ENCODE peak calls at places on chromosome 10, in eight cellular contexts. F is tibial artery; O is SJSA1; X is CD4-positive, alpha-beta memory T cell; L is A549; G is naive thymus-derived CD4-positive, alpha-beta T cell; Z is colonic mucosa; E is left lung. V is an unnamed sample.

GRCh38 chr10:119005377-119006043 is 24.0 kb upstream of the NANOS1 start:
- DNase-seq in G (no peak), O (no peak), X (no peak), F (no peak), L (no peak), E (no peak), Z (no peak), V (no peak)

GRCh38 chr10:29541826-29542225 is 92.9 kb downstream of the SVIL start:
- DNase-seq in O (no peak), E (no peak), Z (no peak), L (no peak), G (no peak), F (no peak), X (no peak), V (no peak)

GRCh38 chr10:122181901-122182799 is 88.9 kb upstream of the BTBD16 start:
- DNase-seq in L (no peak), Z (no peak), G (no peak), F (no peak), E (no peak), X (no peak), O (no peak), V (no peak)

GRCh38 chr10:96133135-96133534 is 3.0 kb downstream of the ZNF518A start:
- DNase-seq in O (no peak), Z (no peak), F (no peak), L (no peak), G (no peak), X (no peak), E (no peak), V (no peak)

GRCh38 chr10:24046060-24046459 is 162.9 kb upstream of the KIAA1217 start:
- DNase-seq in L (no peak), Z (no peak), O (no peak), F (no peak), X (no peak), E (no peak), G (no peak), V (no peak)

GRCh38 chr10:79385804-79386531 is 38.7 kb downstream of the PPIF start:
- DNase-seq in G (no peak), Z (peak; percentile 17), X (no peak), E (peak; percentile 67), O (peak; percentile 42), F (no peak), L (no peak), V (no peak)

GRCh38 chr10:118968071-118968470 is 61.4 kb upstream of the NANOS1 start:
- DNase-seq in O (no peak), G (no peak), E (no peak), L (no peak), X (no peak), F (no peak), Z (no peak), V (no peak)

GRCh38 chr10:17227367-17228080 is 517 bp upstream of the VIM start:
- DNase-seq in G (peak; percentile 68), L (peak; percentile 34), F (no peak), Z (no peak), O (no peak), X (peak; percentile 56), E (no peak), V (no peak)

GRCh38 chr10:114767589-114768393 is 53.8 kb upstream of the FHIP2A start:
- DNase-seq in L (no peak), E (peak; percentile 87), G (peak; percentile 9), F (no peak), X (no peak), O (no peak), Z (peak; percentile 73), V (no peak)

GRCh38 chr10:75347211-75347610 is 54.4 kb downstream of the ZNF503 start:
- DNase-seq in E (no peak), L (no peak), F (no peak), O (no peak), X (no peak), Z (peak; percentile 8), G (no peak), V (no peak)

GRCh38 chr10:28616514-28616913 is 60.8 kb upstream of the BAMBI start:
- DNase-seq in F (no peak), Z (no peak), E (no peak), X (no peak), O (no peak), L (no peak), G (no peak), V (no peak)

GRCh38 chr10:68989317-68989990 is 851 bp downstream of the KIFBP start:
- DNase-seq in O (no peak), X (no peak), G (no peak), L (no peak), E (no peak), Z (no peak), F (no peak), V (no peak)

GRCh38 chr10:101485681-101486554 is 102.1 kb downstream of the POLL start:
- DNase-seq in E (no peak), X (no peak), L (no peak), G (no peak), F (peak; percentile 23), O (no peak), Z (peak; percentile 20), V (no peak)

GRCh38 chr10:113718974-113719822 is 32.3 kb upstream of the PLEKHS1 start:
- DNase-seq in L (no peak), F (no peak), G (no peak), X (no peak), O (no peak), E (no peak), Z (peak; percentile 85), V (no peak)

GRCh38 chr10:46226900-46227558 is 59.8 kb upstream of the ANTXRL start:
- DNase-seq in L (no peak), O (no peak), G (no peak), E (peak; percentile 28), Z (peak; percentile 12), F (no peak), X (no peak), V (no peak)

GRCh38 chr10:42548254-42548653 is 90.1 kb downstream of the ZNF33B start:
- DNase-seq in Z (no peak), L (no peak), F (no peak), X (no peak), O (no peak), G (no peak), E (no peak), V (no peak)
- H3K4me3 ChIP-seq in Z (no peak overlapping the region), L (no peak overlapping the region), F (no peak overlapping the region), X (no peak overlapping the region), O (no peak overlapping the region), G (no peak overlapping the region), E (no peak overlapping the region), V (no peak overlapping the region)

DNA sequence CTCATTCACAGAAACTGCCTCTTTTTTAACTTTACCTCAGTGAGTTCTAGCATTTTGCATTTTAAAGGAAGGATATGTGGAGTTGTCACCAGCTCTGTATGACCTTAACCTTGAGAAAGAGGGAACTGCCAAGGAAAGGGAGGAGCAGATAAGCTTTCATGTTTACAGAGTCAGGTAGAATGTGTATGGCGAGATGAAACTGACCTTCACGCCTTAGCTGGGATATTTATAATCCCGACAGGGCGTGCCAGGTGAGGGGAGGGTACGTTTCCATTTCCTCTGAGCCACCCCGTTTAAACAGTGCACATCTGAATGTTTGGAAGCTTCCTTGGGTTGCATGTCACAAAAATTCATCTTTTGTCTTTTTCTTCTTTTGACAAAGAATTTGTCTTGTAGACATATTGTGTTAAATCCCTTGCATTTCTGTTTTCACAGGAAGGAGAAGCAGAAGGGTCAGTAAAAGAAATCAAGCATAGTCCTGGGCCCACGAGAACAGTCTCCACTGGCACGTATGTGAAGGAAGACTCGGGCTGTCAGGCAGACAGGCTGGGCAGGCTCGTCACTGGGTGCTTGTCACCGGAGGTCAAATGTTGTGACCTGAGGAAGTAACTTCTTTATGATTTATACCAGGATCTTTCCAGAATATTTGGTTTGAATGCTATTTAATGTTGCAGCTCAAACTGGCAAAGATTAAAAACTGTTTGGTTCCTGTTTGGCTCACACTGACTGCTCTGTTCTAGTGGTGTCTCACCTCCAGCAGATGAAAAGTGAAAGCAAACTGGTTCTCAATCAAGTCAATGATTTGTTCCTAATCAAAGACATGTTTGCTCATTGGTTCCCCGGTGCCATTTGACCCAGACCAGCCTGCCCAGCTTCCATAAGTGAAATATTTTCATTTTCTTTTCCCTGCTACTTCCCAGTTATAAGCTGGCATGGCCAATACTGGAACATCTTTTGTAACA is 16.1 kb downstream of the OPTN start:
- DNase-seq in L (no peak), O (no peak), F (no peak), Z (peak; percentile 76), E (no peak), G (no peak), X (peak; percentile 50), V (no peak)
- H3K4me3 ChIP-seq in L (no peak overlapping the region), O (no peak overlapping the region), F (no peak overlapping the region), Z (no peak overlapping the region), E (no peak overlapping the region), G (peak overlapping the region; percentile 8), X (no peak overlapping the region), V (no peak overlapping the region)

DNA sequence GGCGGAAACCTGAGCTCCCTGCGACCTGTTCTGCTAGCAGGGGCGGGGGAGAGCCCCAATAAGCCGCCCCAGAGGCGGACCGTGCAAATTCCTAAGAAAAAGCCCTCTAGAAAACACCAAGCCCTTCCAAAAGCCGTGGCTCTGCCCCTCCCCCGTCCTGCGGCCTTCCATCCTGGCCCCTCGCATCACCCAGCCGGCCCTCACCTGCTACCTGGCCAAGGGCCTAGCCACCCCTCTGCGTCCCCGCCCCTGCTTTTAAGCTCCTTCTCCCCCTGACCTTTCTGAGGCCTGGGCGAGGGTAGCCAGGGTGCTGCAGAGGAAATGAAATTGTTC is 24.9 kb downstream of the SKIDA1 start:
- DNase-seq in L (no peak), O (no peak), F (no peak), Z (no peak), X (no peak), E (no peak), G (no peak), V (no peak)
- H3K4me3 ChIP-seq in L (no peak overlapping the region), O (no peak overlapping the region), F (peak overlapping the region; percentile 38), Z (no peak overlapping the region), X (no peak overlapping the region), E (peak overlapping the region; percentile 8), G (no peak overlapping the region), V (no peak overlapping the region)

GRCh38 chr10:64484931-64485330 is 963.7 kb downstream of the REEP3 start:
- DNase-seq in Z (no peak), L (no peak), O (no peak), G (no peak), X (no peak), F (no peak), E (no peak), V (no peak)

DNA sequence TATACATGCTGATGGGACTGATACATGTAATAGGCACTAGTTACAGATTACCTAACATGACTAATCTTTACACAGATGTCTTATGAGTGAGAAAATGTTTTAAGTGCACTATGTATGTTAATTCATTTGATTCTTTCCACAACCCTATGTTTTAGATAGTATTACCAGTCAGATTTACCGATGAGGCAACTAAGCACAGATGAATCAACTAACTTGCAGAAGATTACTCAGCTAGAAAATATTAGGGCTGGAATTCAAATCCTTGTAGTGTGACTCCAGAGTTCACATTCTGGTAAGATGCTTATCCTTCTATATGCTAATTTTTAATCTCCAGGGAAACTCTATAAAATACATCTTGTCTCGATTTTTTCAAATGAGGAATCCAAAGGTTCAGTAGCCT is 964.9 kb downstream of the REEP3 start:
- DNase-seq in F (no peak), X (no peak), E (no peak), Z (no peak), O (no peak), G (no peak), L (no peak), V (no peak)
- H3K4me3 ChIP-seq in F (no peak overlapping the region), X (no peak overlapping the region), E (no peak overlapping the region), Z (no peak overlapping the region), O (no peak overlapping the region), G (no peak overlapping the region), L (no peak overlapping the region), V (no peak overlapping the region)

V was measured in BJ.